ENCODE peak calls at places on chromosomes 5 and 9, in four cellular contexts. X, V, B and E are unnamed samples.

GRCh38 chr5:139140631-139141071 is 57.5 kb downstream of the SIL1 start:
- DNase-seq in V (no peak), B (no peak), X (no peak), E (no peak)

GRCh38 chr9:134695144-134695543 is 53.5 kb downstream of the COL5A1 start:
- DNase-seq in X (no peak), B (no peak), V (no peak), E (no peak)

GRCh38 chr9:102044133-102044532 is 305.7 kb upstream of the GRIN3A start:
- DNase-seq in X (no peak), V (no peak), B (no peak), E (no peak)

GRCh38 chr5:142925795-142926194 is 155.6 kb downstream of the ARHGAP26 start:
- DNase-seq in B (no peak), V (peak; percentile 84), X (no peak), E (no peak)

GRCh38 chr9:78054180-78054579 is 22.6 kb upstream of the GNAQ start:
- DNase-seq in X (peak; percentile 23), B (no peak), V (no peak), E (no peak)

GRCh38 chr5:56215019-56215830 is 17.9 kb downstream of the ANKRD55 start:
- DNase-seq in X (no peak), V (no peak), B (no peak), E (no peak)

GRCh38 chr9:99357575-99357974 is 135.5 kb downstream of the SEC61B start:
- DNase-seq in X (no peak), V (no peak), B (no peak), E (no peak)

GRCh38 chr5:126624534-126624933 is 23.8 kb downstream of the PHAX start:
- DNase-seq in B (no peak), V (peak; percentile 95), X (no peak), E (no peak)

GRCh38 chr5:39697891-39698290 is 273.1 kb upstream of the DAB2 start:
- DNase-seq in X (no peak), V (no peak), B (no peak), E (no peak)

GRCh38 chr5:124736111-124736813 is 10.2 kb downstream of the ZNF608 start:
- DNase-seq in B (no peak), V (peak; percentile 84), X (no peak), E (no peak)